ENCODE peak calls at places on chromosomes 5 and 9, in nine cellular contexts. N is hippocampal formation, L is A673, M is D341Med, V is cardiac fibroblast, C is T-helper 2 cell, X is H1, S is IMR-90, A is psoas muscle. Y is an unnamed sample.

GRCh38 chr5:164597293-164597900 is 1092.0 kb downstream of the MAT2B start:
- DNase-seq in N (no peak), L (peak; percentile 18), M (peak; percentile 12), V (no peak), C (no peak), X (no peak), S (no peak), A (no peak), Y (no peak)

GRCh38 chr5:75281716-75282465 is 45.2 kb upstream of the ANKRD31 start:
- DNase-seq in N (no peak), L (no peak), M (no peak), V (no peak), C (no peak), X (no peak), S (peak; percentile 4), A (no peak), Y (no peak)

GRCh38 chr9:108889649-108890067 is 27.6 kb downstream of the ACTL7A start:
- DNase-seq in N (no peak), L (no peak), M (peak; percentile 48), V (peak; percentile 55), C (peak; percentile 34), X (no peak), S (peak; percentile 67), A (no peak), Y (no peak)

GRCh38 chr5:95080026-95080425 is 204.9 kb downstream of the MCTP1 start:
- DNase-seq in N (no peak), L (no peak), M (no peak), V (peak; percentile 2), C (no peak), X (no peak), S (no peak), A (no peak), Y (no peak)

GRCh38 chr9:95721132-95721531 is 154.4 kb upstream of the ERCC6L2 start:
- DNase-seq in N (no peak), L (no peak), M (no peak), V (no peak), C (no peak), X (no peak), S (no peak), A (no peak), Y (no peak)

GRCh38 chr9:13963005-13963653 is 350.8 kb downstream of the NFIB start:
- DNase-seq in N (no peak), L (no peak), M (no peak), V (no peak), C (no peak), X (no peak), S (no peak), A (no peak), Y (no peak)

GRCh38 chr5:174724484-174725260 is at the start of gene MSX2:
- DNase-seq in N (peak; percentile 42), L (peak; percentile 82), M (peak; percentile 95), V (peak; percentile 89), C (peak; percentile 67), X (no peak), S (peak; percentile 86), A (peak; percentile 93), Y (peak; percentile 53)

GRCh38 chr9:77751341-77752091 is 103.4 kb upstream of the GNA14 start:
- DNase-seq in N (no peak), L (peak; percentile 93), M (peak; percentile 42), V (peak; percentile 86), C (peak; percentile 42), X (no peak), S (peak; percentile 81), A (no peak), Y (no peak)

GRCh38 chr9:15253197-15253596 is 53.8 kb downstream of the TTC39B start:
- DNase-seq in N (no peak), L (peak; percentile 7), M (no peak), V (peak; percentile 64), C (no peak), X (no peak), S (peak; percentile 46), A (no peak), Y (no peak)

GRCh38 chr5:108747111-108748009 is at the start of gene FER:
- DNase-seq in N (no peak), L (peak; percentile 23), M (no peak), V (peak; percentile 91), C (peak; percentile 89), X (no peak), S (peak; percentile 79), A (no peak), Y (no peak)

GRCh38 chr9:16708638-16709435 is 161.6 kb downstream of the BNC2 start:
- DNase-seq in N (no peak), L (no peak), M (no peak), V (peak; percentile 37), C (no peak), X (no peak), S (peak; percentile 74), A (no peak), Y (no peak)

GRCh38 chr5:180602481-180603075 is 11.3 kb upstream of the SCGB3A1 start:
- DNase-seq in N (no peak), L (no peak), M (no peak), V (no peak), C (no peak), X (no peak), S (no peak), A (peak; percentile 16), Y (no peak)

GRCh38 chr5:138601444-138601843 is 26.2 kb upstream of the HSPA9 start:
- DNase-seq in N (no peak), L (no peak), M (no peak), V (peak; percentile 91), C (no peak), X (no peak), S (peak; percentile 90), A (no peak), Y (no peak)

GRCh38 chr9:95679874-95680273 is 163.1 kb upstream of the PTCH1 start:
- DNase-seq in N (no peak), L (no peak), M (no peak), V (no peak), C (no peak), X (no peak), S (no peak), A (no peak), Y (no peak)

GRCh38 chr5:143887302-143887638 is 75.3 kb downstream of the HMHB1 start:
- DNase-seq in N (peak; percentile 23), L (peak; percentile 64), M (no peak), V (peak; percentile 61), C (no peak), X (no peak), S (peak; percentile 49), A (peak; percentile 54), Y (peak; percentile 27)

GRCh38 chr5:115325291-115326019 is 29.0 kb upstream of the CCDC112 start:
- DNase-seq in N (no peak), L (no peak), M (no peak), V (no peak), C (no peak), X (no peak), S (no peak), A (no peak), Y (no peak)

GRCh38 chr5:174736351-174736721 is 12.0 kb downstream of the MSX2 start:
- DNase-seq in N (no peak), L (no peak), M (no peak), V (peak; percentile 14), C (no peak), X (no peak), S (peak; percentile 91), A (no peak), Y (no peak)

GRCh38 chr5:178114325-178115135 is 1.2 kb downstream of the N4BP3 start:
- DNase-seq in N (no peak), L (no peak), M (no peak), V (no peak), C (peak; percentile 61), X (no peak), S (no peak), A (no peak), Y (no peak)

GRCh38 chr5:16179936-16180788 is 571 bp upstream of the MARCHF11 start:
- DNase-seq in N (no peak), L (no peak), M (peak; percentile 40), V (no peak), C (no peak), X (no peak), S (no peak), A (no peak), Y (no peak)